ENCODE peak calls at places on chromosomes 5 and 9, in eight cellular contexts. U is BE2C; R is neural progenitor cell; K is CD8-positive, alpha-beta memory T cell; P is coronary artery; Q is left lung; D is AG04450; A is uterus. F is an unnamed sample.
A peak's percentile ranks its signal among the peaks of the same experiment; 100 is the strongest.

GRCh38 chr9:12738296-12738695 is 36.5 kb upstream of the LURAP1L start:
- DNase-seq in P (no peak), Q (no peak), R (no peak), U (no peak), K (no peak), D (no peak), A (no peak), F (no peak)

GRCh38 chr5:37667846-37668245 is 172.0 kb downstream of the GDNF start:
- DNase-seq in A (no peak), Q (no peak), U (no peak), D (no peak), P (no peak), R (no peak), K (no peak), F (no peak)

GRCh38 chr9:3241290-3241689 is 284.5 kb downstream of the RFX3 start:
- DNase-seq in U (no peak), R (peak; percentile 46), A (no peak), Q (no peak), D (no peak), K (no peak), P (no peak), F (no peak)

GRCh38 chr9:80928697-80929096 is 760.6 kb downstream of the TLE1 start:
- DNase-seq in K (no peak), D (no peak), U (no peak), A (no peak), R (no peak), P (no peak), Q (no peak), F (no peak)

GRCh38 chr9:9631302-9631701 is 981.5 kb downstream of the PTPRD start:
- DNase-seq in K (no peak), Q (no peak), R (no peak), A (no peak), U (no peak), D (no peak), P (no peak), F (no peak)

GRCh38 chr9:110994771-110995241 is 43.5 kb downstream of the LPAR1 start:
- DNase-seq in D (no peak), U (no peak), P (no peak), A (no peak), Q (no peak), R (no peak), K (no peak), F (no peak)

GRCh38 chr5:14871573-14872069 is at the start of gene ANKH:
- DNase-seq in K (peak; percentile 75), Q (peak; percentile 91), R (peak; percentile 92), P (peak; percentile 87), D (peak; percentile 16), A (peak; percentile 78), U (peak; percentile 89), F (peak; percentile 86)

GRCh38 chr5:172665049-172665541 is 24.0 kb downstream of the NEURL1B start:
- DNase-seq in A (no peak), R (no peak), Q (no peak), D (no peak), K (no peak), U (peak; percentile 62), P (no peak), F (no peak)

GRCh38 chr5:2861605-2862004 is 110.1 kb upstream of the IRX2 start:
- DNase-seq in A (no peak), K (no peak), P (no peak), R (no peak), D (no peak), Q (no peak), U (no peak), F (no peak)

GRCh38 chr5:140111859-140112551 is 1.9 kb upstream of the PURA start:
- DNase-seq in P (no peak), K (no peak), R (no peak), U (no peak), Q (no peak), A (no peak), D (no peak), F (no peak)
- H3K4me3 ChIP-seq in P (peak overlapping the region; percentile 93), K (no peak overlapping the region), R (no peak overlapping the region), U (no peak overlapping the region), Q (no peak overlapping the region), A (no peak overlapping the region), D (no peak overlapping the region), F (peak overlapping the region; percentile 81)

DNA sequence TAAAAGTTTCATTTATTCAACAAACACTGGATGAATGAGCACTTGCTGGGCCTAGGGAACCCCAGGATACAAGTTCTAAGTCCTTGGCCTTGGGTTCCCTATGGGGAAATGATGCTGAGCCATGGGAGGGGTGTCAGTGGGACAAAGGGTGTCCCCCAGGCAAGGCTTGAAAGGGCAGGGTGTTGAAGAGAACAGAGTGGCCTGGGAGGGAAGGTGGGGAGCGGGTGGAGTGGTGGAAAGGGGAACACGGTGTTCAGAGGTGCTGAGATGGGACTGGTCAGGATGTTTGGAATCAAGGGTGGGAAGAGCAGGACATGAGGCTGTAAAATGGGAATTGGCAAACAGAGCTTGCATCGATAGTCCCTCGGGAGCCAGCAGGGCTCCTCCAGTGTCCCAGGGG is 61.8 kb downstream of the PPARGC1B start:
- DNase-seq in U (no peak), Q (no peak), R (no peak), K (no peak), P (no peak), A (no peak), D (no peak), F (no peak)
- H3K4me3 ChIP-seq in U (no peak overlapping the region), Q (no peak overlapping the region), R (no peak overlapping the region), K (no peak overlapping the region), P (no peak overlapping the region), A (no peak overlapping the region), D (no peak overlapping the region), F (no peak overlapping the region)

DNA sequence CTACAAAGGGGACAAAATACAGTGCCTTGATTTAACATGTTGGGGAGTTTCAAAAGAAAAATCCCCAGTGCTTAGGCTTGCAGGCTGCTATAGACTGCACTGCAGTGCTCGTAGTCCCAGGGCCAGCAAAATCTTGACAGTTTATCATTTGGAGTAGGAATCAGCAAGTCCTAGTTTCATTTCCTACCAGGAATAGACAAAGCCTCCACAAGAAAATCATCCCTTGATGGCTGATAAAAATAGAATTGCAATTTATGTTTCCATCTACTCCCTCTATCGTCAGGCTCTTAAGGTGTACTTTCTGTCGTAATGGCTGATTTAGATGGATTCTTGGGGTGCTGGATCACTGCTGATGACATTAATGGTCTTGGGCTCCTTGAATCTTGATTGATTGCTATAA is 171.6 kb downstream of the PIK3R1 start:
- DNase-seq in K (no peak), U (no peak), P (no peak), D (no peak), A (no peak), R (no peak), Q (no peak), F (no peak)
- H3K4me3 ChIP-seq in K (no peak overlapping the region), U (no peak overlapping the region), P (no peak overlapping the region), D (no peak overlapping the region), A (no peak overlapping the region), R (no peak overlapping the region), Q (no peak overlapping the region), F (no peak overlapping the region)

GRCh38 chr9:74373348-74373747 is 123.8 kb upstream of the RORB start:
- DNase-seq in U (no peak), R (no peak), P (no peak), Q (no peak), D (no peak), A (no peak), K (no peak), F (no peak)
- H3K4me3 ChIP-seq in U (no peak overlapping the region), R (no peak overlapping the region), P (no peak overlapping the region), Q (no peak overlapping the region), D (no peak overlapping the region), A (no peak overlapping the region), K (no peak overlapping the region), F (no peak overlapping the region)

DNA sequence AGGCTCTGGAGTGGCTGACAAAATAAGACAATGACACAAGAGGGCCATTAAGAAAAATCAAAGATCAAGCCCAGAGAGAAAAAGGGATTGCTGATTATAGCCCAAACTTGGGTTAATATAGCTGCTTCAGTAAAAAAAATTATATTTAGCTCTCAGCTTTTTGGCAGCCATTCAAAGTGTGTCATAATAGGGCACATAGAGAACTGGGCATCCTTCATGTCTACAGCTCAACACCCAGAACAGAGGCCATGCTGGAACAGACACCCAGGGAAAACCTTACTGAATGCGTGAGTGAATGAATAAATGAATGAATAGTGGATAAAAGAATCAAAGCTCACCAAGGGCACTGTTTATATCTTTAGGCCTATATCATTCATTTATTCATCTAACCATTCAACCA is 110.1 kb downstream of the SLIT3 start:
- DNase-seq in A (no peak), U (no peak), K (no peak), Q (no peak), P (no peak), D (no peak), R (no peak), F (no peak)
- H3K4me3 ChIP-seq in A (no peak overlapping the region), U (no peak overlapping the region), K (no peak overlapping the region), Q (no peak overlapping the region), P (no peak overlapping the region), D (no peak overlapping the region), R (no peak overlapping the region), F (no peak overlapping the region)

DNA sequence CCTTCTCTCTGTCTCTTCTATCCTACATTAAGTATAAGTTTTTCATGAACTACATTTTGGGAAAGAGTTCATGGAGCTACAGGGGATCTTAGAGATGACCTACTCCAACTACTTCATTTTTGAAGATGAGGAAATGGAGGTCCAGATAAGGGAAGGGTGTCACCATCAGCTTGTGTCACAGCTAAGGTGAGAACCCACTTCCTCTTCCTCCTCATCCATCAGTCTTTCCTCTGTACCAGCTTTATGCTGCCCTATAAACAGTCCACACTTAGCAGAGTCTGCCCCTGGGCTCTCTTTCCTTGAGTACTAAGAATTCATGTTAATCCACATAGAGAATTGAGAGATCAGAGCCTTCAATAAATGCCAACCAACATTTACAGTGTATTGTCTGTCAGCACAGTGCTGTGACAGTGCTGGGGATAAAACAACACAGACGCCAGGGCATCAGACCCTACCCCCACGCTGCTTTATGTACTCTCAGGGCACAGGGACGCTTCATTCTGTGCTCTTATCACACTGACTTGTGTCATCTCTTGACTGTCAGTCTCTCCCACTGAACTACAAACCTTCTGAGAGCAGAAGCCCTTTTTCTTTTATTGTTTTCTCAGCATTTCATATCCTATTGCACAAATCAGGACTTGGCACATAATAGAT is 22.1 kb downstream of the ADRB2 start:
- DNase-seq in Q (no peak), A (no peak), D (no peak), K (no peak), P (no peak), R (no peak), U (no peak), F (no peak)
- H3K4me3 ChIP-seq in Q (no peak overlapping the region), A (no peak overlapping the region), D (no peak overlapping the region), K (peak overlapping the region; percentile 24), P (no peak overlapping the region), R (no peak overlapping the region), U (no peak overlapping the region), F (no peak overlapping the region)

GRCh38 chr5:131367219-131367860 is 103.5 kb downstream of the CDC42SE2 start:
- DNase-seq in R (no peak), P (no peak), K (no peak), Q (no peak), A (no peak), D (no peak), U (no peak), F (no peak)

GRCh38 chr5:131373265-131373664 is 109.4 kb downstream of the CDC42SE2 start:
- DNase-seq in A (no peak), R (no peak), P (no peak), K (no peak), Q (no peak), D (no peak), U (no peak), F (no peak)

GRCh38 chr5:131364507-131365050 is 100.7 kb downstream of the CDC42SE2 start:
- DNase-seq in R (no peak), Q (no peak), U (no peak), P (no peak), D (no peak), K (no peak), A (no peak), F (no peak)

GRCh38 chr5:131366428-131366827 is 102.6 kb downstream of the CDC42SE2 start:
- DNase-seq in R (no peak), P (no peak), A (no peak), Q (no peak), K (no peak), U (no peak), D (no peak), F (no peak)

GRCh38 chr5:131368866-131369265 is 105.0 kb downstream of the CDC42SE2 start:
- DNase-seq in Q (no peak), U (no peak), K (no peak), P (no peak), D (no peak), R (no peak), A (no peak), F (no peak)
- H3K4me3 ChIP-seq in Q (no peak overlapping the region), U (no peak overlapping the region), K (no peak overlapping the region), P (no peak overlapping the region), D (no peak overlapping the region), R (no peak overlapping the region), A (no peak overlapping the region), F (no peak overlapping the region)